ENCODE peak calls at places on chromosome 18, in seven cellular contexts. D is heart right ventricle; E is HTR-8/SVneo; C is KBM-7; Y is activated T-helper 1 cell treated with anti-CD3 and anti-CD28 coated beads, Interleukin-2, amount 50 U/mL, for 16 hours; U is endodermal cell; L is HEK293T. Z is an unnamed sample.

GRCh38 chr18:50560681-50561629 is 1.1 kb downstream of the MAPK4 start:
- DNase-seq in L (peak; percentile 14), C (peak; percentile 16), D (no peak), E (no peak), U (peak; percentile 77), Y (no peak), Z (no peak)

GRCh38 chr18:70368903-70369302 is 80.1 kb downstream of the SOCS6 start:
- DNase-seq in E (no peak), U (no peak), L (no peak), D (no peak), Y (no peak), C (no peak), Z (peak; percentile 13)

GRCh38 chr18:77220726-77221125 is 28.9 kb upstream of the GALR1 start:
- DNase-seq in D (no peak), Y (no peak), C (no peak), L (no peak), U (no peak), E (no peak), Z (no peak)

GRCh38 chr18:11005528-11005927 is 143.8 kb downstream of the PIEZO2 start:
- DNase-seq in Y (no peak), E (no peak), D (no peak), U (peak; percentile 78), C (no peak), L (no peak), Z (no peak)

GRCh38 chr18:58605027-58606020 is 23.6 kb downstream of the ALPK2 start:
- DNase-seq in E (no peak), Y (no peak), C (no peak), U (peak; percentile 23), L (no peak), D (no peak), Z (peak; percentile 75)

GRCh38 chr18:8721716-8722115 is 16.4 kb downstream of the MTCL1 start:
- DNase-seq in C (no peak), D (no peak), E (no peak), L (no peak), Y (no peak), U (peak; percentile 75), Z (no peak)

GRCh38 chr18:59959079-59959478 is 59.3 kb downstream of the PMAIP1 start:
- DNase-seq in L (no peak), Y (no peak), E (no peak), C (no peak), U (no peak), D (no peak), Z (no peak)

GRCh38 chr18:40159141-40160017 is 1795.7 kb upstream of the PIK3C3 start:
- DNase-seq in U (no peak), Y (no peak), D (no peak), L (peak; percentile 58), E (peak; percentile 1), C (peak; percentile 5), Z (no peak)

GRCh38 chr18:292271-292670 is 24.4 kb upstream of the THOC1 start:
- DNase-seq in D (no peak), U (no peak), C (no peak), E (no peak), Y (no peak), L (no peak), Z (no peak)

GRCh38 chr18:57802869-57803118 is 321 bp downstream of the ATP8B1 start:
- DNase-seq in C (no peak), D (no peak), U (no peak), L (no peak), Y (no peak), E (no peak), Z (no peak)

GRCh38 chr18:22734812-22735627 is 198.1 kb upstream of the RBBP8 start:
- DNase-seq in D (no peak), L (no peak), C (no peak), U (no peak), Y (no peak), E (no peak), Z (no peak)

GRCh38 chr18:3264362-3264761 is 2.4 kb downstream of the MYL12B start:
- DNase-seq in Y (no peak), D (no peak), C (no peak), L (no peak), U (no peak), E (no peak), Z (peak; percentile 11)

GRCh38 chr18:8661754-8662573 is 43.4 kb upstream of the MTCL1 start:
- DNase-seq in Y (no peak), D (no peak), E (no peak), L (peak; percentile 14), U (peak; percentile 96), C (no peak), Z (no peak)

GRCh38 chr18:78630981-78631510 is 348.6 kb upstream of the SALL3 start:
- DNase-seq in L (no peak), C (no peak), D (no peak), U (no peak), E (no peak), Y (no peak), Z (no peak)

GRCh38 chr18:70454705-70455322 is 166.0 kb downstream of the SOCS6 start:
- DNase-seq in Y (no peak), L (peak; percentile 24), D (peak; percentile 31), C (peak; percentile 74), U (no peak), E (peak; percentile 14), Z (peak; percentile 65)

GRCh38 chr18:14104906-14105748 is 27.1 kb downstream of the ZNF519 start:
- DNase-seq in D (no peak), L (no peak), E (no peak), Y (no peak), C (no peak), U (no peak), Z (no peak)

GRCh38 chr18:48049757-48050156 is 119.3 kb upstream of the SMAD2 start:
- DNase-seq in L (no peak), C (no peak), D (no peak), Y (no peak), E (no peak), U (no peak), Z (no peak)

GRCh38 chr18:36298113-36298701 is 694 bp downstream of the FHOD3 start:
- DNase-seq in C (no peak), D (no peak), U (peak; percentile 82), Y (no peak), E (no peak), L (peak; percentile 73), Z (no peak)

GRCh38 chr18:23609390-23610008 is 23.2 kb upstream of the NPC1 start:
- DNase-seq in C (peak; percentile 37), L (no peak), E (no peak), D (no peak), U (no peak), Y (no peak), Z (peak; percentile 29)

GRCh38 chr18:77262655-77263470 is 13.2 kb downstream of the GALR1 start:
- DNase-seq in E (no peak), C (no peak), D (no peak), U (no peak), L (no peak), Y (no peak), Z (no peak)

GRCh38 chr18:63553117-63553516 is 10.9 kb downstream of the SERPINB12 start:
- DNase-seq in U (no peak), D (peak; percentile 7), E (peak; percentile 4), L (no peak), Y (no peak), C (no peak), Z (peak; percentile 95)

GRCh38 chr18:34224423-34225217 is at the start of gene NOL4:
- DNase-seq in D (peak; percentile 16), U (peak; percentile 99), Y (no peak), E (no peak), C (no peak), L (peak; percentile 96), Z (no peak)

GRCh38 chr18:2857491-2858063 is 10.8 kb downstream of the EMILIN2 start:
- DNase-seq in D (peak; percentile 71), L (no peak), C (peak; percentile 54), E (no peak), U (no peak), Y (no peak), Z (no peak)

GRCh38 chr18:21636769-21637168 is 24.7 kb downstream of the SNRPD1 start:
- DNase-seq in C (no peak), E (no peak), L (no peak), U (no peak), Y (no peak), D (no peak), Z (no peak)